ENCODE peak calls at places on chromosomes 4 and X, in four cellular contexts. F is A172, I is hepatocyte, A is lower leg skin. J is an unnamed sample.
A peak's percentile ranks its signal among the peaks of the same experiment; 100 is the strongest.

GRCh38 chrX:31071262-31071661 is 579 bp downstream of the FTHL17 start:
- DNase-seq in I (no peak), F (no peak), A (no peak), J (no peak)

GRCh38 chrX:154466036-154466435 is 8.0 kb downstream of the PLXNA3 start:
- DNase-seq in F (no peak), A (no peak), I (no peak), J (no peak)

GRCh38 chrX:148995661-148996060 is 495.2 kb downstream of the AFF2 start:
- DNase-seq in A (no peak), F (no peak), I (no peak), J (no peak)

GRCh38 chr4:38791005-38791404 is 8.2 kb upstream of the TLR10 start:
- DNase-seq in I (no peak), A (no peak), F (no peak), J (no peak)

GRCh38 chrX:77160301-77160700 is 286.9 kb upstream of the FGF16 start:
- DNase-seq in F (no peak), I (no peak), A (no peak), J (no peak)

GRCh38 chrX:66024570-66024969 is 15.3 kb downstream of the VSIG4 start:
- DNase-seq in I (no peak), A (no peak), F (no peak), J (no peak)

GRCh38 chrX:97398030-97398551 is 514.4 kb downstream of the RPA4 start:
- DNase-seq in I (no peak), A (no peak), F (no peak), J (no peak)

GRCh38 chrX:134604701-134605271 is 53.5 kb downstream of the PLAC1 start:
- DNase-seq in F (no peak), I (peak; percentile 27), A (no peak), J (no peak)

GRCh38 chr4:36222702-36223101 is 21.6 kb downstream of the ARAP2 start:
- DNase-seq in A (no peak), I (no peak), F (peak; percentile 8), J (no peak)

GRCh38 chrX:115266300-115266699 is 23.2 kb upstream of the LUZP4 start:
- DNase-seq in A (no peak), F (no peak), I (no peak), J (no peak)

GRCh38 chr4:118329849-118330248 is 23.0 kb downstream of the PRSS12 start:
- DNase-seq in A (no peak), F (no peak), I (no peak), J (no peak)

GRCh38 chr4:113260671-113261070 is 211.2 kb downstream of the ANK2 start:
- DNase-seq in A (no peak), I (no peak), F (no peak), J (no peak)

GRCh38 chr4:75848891-75849290 is 53.4 kb downstream of the PPEF2 start:
- DNase-seq in A (no peak), F (peak; percentile 50), I (no peak), J (no peak)

GRCh38 chr4:73620115-73620792 is at the start of gene RASSF6:
- DNase-seq in A (no peak), F (no peak), I (peak; percentile 91), J (no peak)

GRCh38 chrX:7987160-7987992 is 60.2 kb upstream of the PNPLA4 start:
- DNase-seq in I (no peak), A (no peak), F (peak; percentile 7), J (no peak)

GRCh38 chrX:118528089-118528753 is 32.6 kb downstream of the DOCK11 start:
- DNase-seq in A (peak; percentile 75), F (no peak), I (no peak), J (no peak)

GRCh38 chr4:8115916-8116315 is 42.7 kb downstream of the ABLIM2 start:
- DNase-seq in A (no peak), I (no peak), F (no peak), J (no peak)

GRCh38 chr4:53510316-53510715 is 81.0 kb downstream of the LNX1 start:
- DNase-seq in F (no peak), A (no peak), I (no peak), J (no peak)

GRCh38 chr4:162056947-162057346 is 106.9 kb downstream of the FSTL5 start:
- DNase-seq in A (no peak), I (no peak), F (peak; percentile 4), J (no peak)

GRCh38 chrX:41350150-41350975 is 16.4 kb downstream of the DDX3X start:
- DNase-seq in F (no peak), A (no peak), I (no peak), J (no peak)

GRCh38 chrX:23736030-23736429 is 7.0 kb downstream of the ACOT9 start:
- DNase-seq in I (no peak), F (no peak), A (no peak), J (no peak)

GRCh38 chrX:121146059-121146628 is 98.7 kb downstream of the GLUD2 start:
- DNase-seq in A (no peak), I (no peak), F (no peak), J (no peak)

GRCh38 chr4:120056249-120056648 is 10.4 kb downstream of the MAD2L1 start:
- DNase-seq in A (no peak), F (no peak), I (peak; percentile 10), J (no peak)

GRCh38 chr4:18938343-18939109 is 917.0 kb upstream of the LCORL start:
- DNase-seq in F (no peak), I (no peak), A (no peak), J (no peak)

GRCh38 chrX:68428431-68428830 is 4.9 kb downstream of the OPHN1 start:
- DNase-seq in I (no peak), F (peak; percentile 50), A (no peak), J (no peak)

GRCh38 chr4:76504613-76505465 is 69.8 kb downstream of the SHROOM3 start:
- DNase-seq in F (peak; percentile 16), A (no peak), I (peak; percentile 62), J (no peak)

GRCh38 chr4:136742330-136742729 is 790.0 kb downstream of the PCDH18 start:
- DNase-seq in I (no peak), F (peak; percentile 35), A (no peak), J (no peak)

GRCh38 chrX:134688181-134688580 is 29.9 kb upstream of the PLAC1 start:
- DNase-seq in A (no peak), I (no peak), F (no peak), J (no peak)

GRCh38 chr4:28702571-28702970 is 1841.9 kb downstream of the STIM2 start:
- DNase-seq in F (peak; percentile 1), A (no peak), I (no peak), J (no peak)

GRCh38 chr4:54064317-54065275 is at the start of gene CHIC2:
- DNase-seq in A (peak; percentile 99), F (peak; percentile 77), I (peak; percentile 97), J (peak; percentile 94)

GRCh38 chr4:54954656-54955388 is 170.6 kb downstream of the KDR start:
- DNase-seq in I (no peak), F (no peak), A (no peak), J (no peak)

GRCh38 chrX:118368398-118368797 is 22.5 kb downstream of the WDR44 start:
- DNase-seq in I (no peak), F (no peak), A (no peak), J (no peak)